ENCODE peak calls at places on chromosomes 11 and 22, in ten cellular contexts. One of them, this sample, is unnamed.

GRCh38 chr11:86620796-86621575 is 51.4 kb downstream of the ME3 start:
- DNase-seq in fibroblast of lung: peak; percentile 91
- DNase-seq in psoas muscle: no peak
- DNase-seq in AG09309: peak; percentile 78
- DNase-seq in neural crest cell: no peak
- DNase-seq in CD8-positive, alpha-beta T cell: no peak
- DNase-seq in Caco-2: no peak
- DNase-seq in heart right ventricle: no peak
- DNase-seq in left ventricle myocardium inferior: no peak
- DNase-seq in GM12865: no peak
- DNase-seq in this sample: no peak

GRCh38 chr11:3944198-3944597 is 88.7 kb downstream of the STIM1 start:
- DNase-seq in left ventricle myocardium inferior: peak; percentile 24
- DNase-seq in fibroblast of lung: no peak
- DNase-seq in CD8-positive, alpha-beta T cell: no peak
- DNase-seq in Caco-2: no peak
- DNase-seq in psoas muscle: peak; percentile 58
- DNase-seq in heart right ventricle: no peak
- DNase-seq in GM12865: no peak
- DNase-seq in AG09309: no peak
- DNase-seq in neural crest cell: no peak
- DNase-seq in this sample: no peak

GRCh38 chr11:102172127-102172848 is 62.0 kb downstream of the YAP1 start:
- DNase-seq in AG09309: no peak
- DNase-seq in neural crest cell: no peak
- DNase-seq in psoas muscle: no peak
- DNase-seq in CD8-positive, alpha-beta T cell: no peak
- DNase-seq in left ventricle myocardium inferior: no peak
- DNase-seq in heart right ventricle: no peak
- DNase-seq in Caco-2: no peak
- DNase-seq in GM12865: no peak
- DNase-seq in fibroblast of lung: peak; percentile 80
- DNase-seq in this sample: no peak

GRCh38 chr11:128882451-128882850 is 8.7 kb upstream of the KCNJ5 start:
- DNase-seq in heart right ventricle: no peak
- DNase-seq in CD8-positive, alpha-beta T cell: no peak
- DNase-seq in fibroblast of lung: no peak
- DNase-seq in AG09309: no peak
- DNase-seq in neural crest cell: no peak
- DNase-seq in Caco-2: no peak
- DNase-seq in GM12865: no peak
- DNase-seq in left ventricle myocardium inferior: no peak
- DNase-seq in psoas muscle: no peak
- DNase-seq in this sample: no peak

GRCh38 chr11:4626207-4627105 is 10.8 kb upstream of the OR51D1 start:
- DNase-seq in psoas muscle: no peak
- DNase-seq in Caco-2: peak; percentile 83
- DNase-seq in GM12865: peak; percentile 77
- DNase-seq in CD8-positive, alpha-beta T cell: peak; percentile 39
- DNase-seq in AG09309: no peak
- DNase-seq in neural crest cell: peak; percentile 82
- DNase-seq in heart right ventricle: no peak
- DNase-seq in fibroblast of lung: peak; percentile 76
- DNase-seq in left ventricle myocardium inferior: no peak
- DNase-seq in this sample: peak; percentile 44

GRCh38 chr11:118883368-118884071 is at the start of gene CXCR5:
- DNase-seq in CD8-positive, alpha-beta T cell: no peak
- DNase-seq in psoas muscle: peak; percentile 46
- DNase-seq in GM12865: peak; percentile 80
- DNase-seq in Caco-2: no peak
- DNase-seq in neural crest cell: no peak
- DNase-seq in heart right ventricle: no peak
- DNase-seq in fibroblast of lung: no peak
- DNase-seq in AG09309: no peak
- DNase-seq in left ventricle myocardium inferior: no peak
- DNase-seq in this sample: no peak

GRCh38 chr11:33444835-33445594 is 187.8 kb downstream of the HIPK3 start:
- DNase-seq in heart right ventricle: no peak
- DNase-seq in CD8-positive, alpha-beta T cell: no peak
- DNase-seq in neural crest cell: no peak
- DNase-seq in Caco-2: no peak
- DNase-seq in psoas muscle: no peak
- DNase-seq in GM12865: no peak
- DNase-seq in left ventricle myocardium inferior: no peak
- DNase-seq in AG09309: no peak
- DNase-seq in fibroblast of lung: no peak
- DNase-seq in this sample: no peak

GRCh38 chr22:50572965-50573364 is 5.3 kb downstream of the CPT1B start:
- DNase-seq in heart right ventricle: no peak
- DNase-seq in psoas muscle: no peak
- DNase-seq in Caco-2: no peak
- DNase-seq in GM12865: no peak
- DNase-seq in CD8-positive, alpha-beta T cell: no peak
- DNase-seq in fibroblast of lung: no peak
- DNase-seq in left ventricle myocardium inferior: no peak
- DNase-seq in neural crest cell: no peak
- DNase-seq in AG09309: no peak
- DNase-seq in this sample: no peak

GRCh38 chr22:24972369-24972768 is 19.9 kb downstream of the KIAA1671 start:
- DNase-seq in AG09309: no peak
- DNase-seq in fibroblast of lung: no peak
- DNase-seq in left ventricle myocardium inferior: no peak
- DNase-seq in CD8-positive, alpha-beta T cell: no peak
- DNase-seq in GM12865: no peak
- DNase-seq in psoas muscle: no peak
- DNase-seq in neural crest cell: no peak
- DNase-seq in Caco-2: no peak
- DNase-seq in heart right ventricle: no peak
- DNase-seq in this sample: no peak

GRCh38 chr11:133821776-133822175 is 23.5 kb downstream of the SPATA19 start:
- DNase-seq in GM12865: peak; percentile 63
- DNase-seq in CD8-positive, alpha-beta T cell: no peak
- DNase-seq in AG09309: no peak
- DNase-seq in neural crest cell: peak; percentile 59
- DNase-seq in left ventricle myocardium inferior: peak; percentile 41
- DNase-seq in fibroblast of lung: peak; percentile 2
- DNase-seq in Caco-2: peak; percentile 63
- DNase-seq in heart right ventricle: peak; percentile 41
- DNase-seq in psoas muscle: no peak
- DNase-seq in this sample: no peak

GRCh38 chr11:1025410-1026162 is 10.9 kb downstream of the MUC6 start:
- DNase-seq in left ventricle myocardium inferior: no peak
- DNase-seq in CD8-positive, alpha-beta T cell: no peak
- DNase-seq in AG09309: no peak
- DNase-seq in heart right ventricle: no peak
- DNase-seq in neural crest cell: no peak
- DNase-seq in Caco-2: no peak
- DNase-seq in fibroblast of lung: no peak
- DNase-seq in GM12865: no peak
- DNase-seq in psoas muscle: no peak
- DNase-seq in this sample: no peak

GRCh38 chr11:35271031-35271430 is 132.1 kb downstream of the CD44 start:
- DNase-seq in Caco-2: no peak
- DNase-seq in AG09309: no peak
- DNase-seq in neural crest cell: no peak
- DNase-seq in heart right ventricle: no peak
- DNase-seq in left ventricle myocardium inferior: no peak
- DNase-seq in fibroblast of lung: no peak
- DNase-seq in GM12865: no peak
- DNase-seq in psoas muscle: no peak
- DNase-seq in CD8-positive, alpha-beta T cell: no peak
- DNase-seq in this sample: no peak

GRCh38 chr11:65489061-65489705 is 9.7 kb upstream of the MALAT1 start:
- DNase-seq in Caco-2: peak; percentile 96
- DNase-seq in CD8-positive, alpha-beta T cell: no peak
- DNase-seq in neural crest cell: no peak
- DNase-seq in fibroblast of lung: peak; percentile 42
- DNase-seq in GM12865: no peak
- DNase-seq in AG09309: no peak
- DNase-seq in heart right ventricle: peak; percentile 72
- DNase-seq in left ventricle myocardium inferior: peak; percentile 73
- DNase-seq in psoas muscle: peak; percentile 71
- DNase-seq in this sample: no peak

GRCh38 chr11:15896026-15896425 is 460.3 kb downstream of the SOX6 start:
- DNase-seq in neural crest cell: no peak
- DNase-seq in fibroblast of lung: no peak
- DNase-seq in psoas muscle: no peak
- DNase-seq in left ventricle myocardium inferior: no peak
- DNase-seq in CD8-positive, alpha-beta T cell: no peak
- DNase-seq in Caco-2: no peak
- DNase-seq in GM12865: no peak
- DNase-seq in heart right ventricle: no peak
- DNase-seq in AG09309: no peak
- DNase-seq in this sample: no peak

DNA sequence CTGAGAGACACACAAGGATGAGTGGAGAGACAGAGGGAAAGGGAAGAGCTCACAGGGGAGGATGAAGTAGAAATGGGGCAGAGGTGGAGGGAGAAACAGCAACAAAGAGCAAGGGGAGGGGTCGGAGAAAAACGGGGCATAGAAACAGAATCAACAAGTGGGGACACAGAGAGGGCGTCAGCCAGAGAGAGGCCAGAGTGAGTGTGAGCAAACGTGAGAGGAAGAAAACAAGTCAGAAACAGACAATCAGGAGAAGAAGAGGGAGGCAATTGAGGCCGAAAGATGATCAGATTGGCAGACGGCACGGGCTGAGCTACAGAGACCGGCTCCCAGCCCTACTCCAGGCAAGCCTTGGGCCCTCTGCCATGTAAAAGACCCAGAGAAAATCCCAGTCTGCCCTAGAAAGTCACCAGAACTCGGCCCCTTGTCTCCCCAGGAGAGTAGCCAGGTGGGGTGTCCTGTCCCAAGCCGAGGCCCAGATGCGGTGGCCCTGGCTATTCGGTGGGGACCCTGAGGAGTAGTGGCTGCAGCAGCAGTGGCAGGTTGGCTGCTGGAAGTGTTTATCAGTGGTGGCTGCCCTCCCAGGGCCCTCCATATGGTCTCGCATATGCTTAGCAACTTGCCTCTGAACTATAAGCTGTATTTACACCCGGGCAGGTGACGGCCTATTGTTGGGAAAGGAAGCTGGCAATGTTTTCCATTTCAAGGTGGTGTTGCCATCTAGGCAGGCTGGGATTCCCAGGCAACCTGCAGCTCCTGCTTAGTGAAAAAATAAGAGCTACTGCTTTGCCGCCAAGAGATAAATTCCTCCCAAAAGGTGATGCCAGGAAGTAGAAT is 14.8 kb upstream of the TSPAN18 start:
- DNase-seq in neural crest cell: no peak
- DNase-seq in psoas muscle: no peak
- DNase-seq in AG09309: no peak
- DNase-seq in Caco-2: no peak
- DNase-seq in left ventricle myocardium inferior: no peak
- DNase-seq in CD8-positive, alpha-beta T cell: no peak
- DNase-seq in GM12865: no peak
- DNase-seq in heart right ventricle: no peak
- DNase-seq in fibroblast of lung: no peak
- DNase-seq in this sample: no peak
- TF ChIP-seq CTCF in neural crest cell: no peak
- TF ChIP-seq CTCF in psoas muscle: no peak
- TF ChIP-seq CTCF in AG09309: no peak
- TF ChIP-seq CTCF in Caco-2: no peak
- TF ChIP-seq CTCF in left ventricle myocardium inferior: no peak
- TF ChIP-seq CTCF in CD8-positive, alpha-beta T cell: no peak
- TF ChIP-seq CTCF in GM12865: no peak
- TF ChIP-seq CTCF in heart right ventricle: no peak
- TF ChIP-seq CTCF in fibroblast of lung: no peak
- TF ChIP-seq CTCF in this sample: no peak

GRCh38 chr11:55726715-55727324 is 46.4 kb upstream of the OR5D13 start:
- DNase-seq in left ventricle myocardium inferior: no peak
- DNase-seq in fibroblast of lung: no peak
- DNase-seq in CD8-positive, alpha-beta T cell: no peak
- DNase-seq in neural crest cell: no peak
- DNase-seq in heart right ventricle: no peak
- DNase-seq in AG09309: no peak
- DNase-seq in psoas muscle: no peak
- DNase-seq in GM12865: peak; percentile 13
- DNase-seq in Caco-2: peak; percentile 53
- DNase-seq in this sample: no peak
- TF ChIP-seq CTCF in left ventricle myocardium inferior: no peak
- TF ChIP-seq CTCF in fibroblast of lung: no peak
- TF ChIP-seq CTCF in CD8-positive, alpha-beta T cell: no peak
- TF ChIP-seq CTCF in neural crest cell: peak; percentile 13
- TF ChIP-seq CTCF in heart right ventricle: no peak
- TF ChIP-seq CTCF in AG09309: no peak
- TF ChIP-seq CTCF in psoas muscle: no peak
- TF ChIP-seq CTCF in GM12865: peak; percentile 18
- TF ChIP-seq CTCF in Caco-2: peak; percentile 31
- TF ChIP-seq CTCF in this sample: no peak

GRCh38 chr11:83687787-83688186 is 401.6 kb upstream of the CCDC90B start:
- DNase-seq in CD8-positive, alpha-beta T cell: no peak
- DNase-seq in left ventricle myocardium inferior: no peak
- DNase-seq in psoas muscle: no peak
- DNase-seq in neural crest cell: no peak
- DNase-seq in fibroblast of lung: no peak
- DNase-seq in AG09309: no peak
- DNase-seq in heart right ventricle: no peak
- DNase-seq in Caco-2: no peak
- DNase-seq in GM12865: no peak
- DNase-seq in this sample: no peak
- TF ChIP-seq CTCF in CD8-positive, alpha-beta T cell: no peak
- TF ChIP-seq CTCF in left ventricle myocardium inferior: no peak
- TF ChIP-seq CTCF in psoas muscle: no peak
- TF ChIP-seq CTCF in neural crest cell: no peak
- TF ChIP-seq CTCF in fibroblast of lung: no peak
- TF ChIP-seq CTCF in AG09309: no peak
- TF ChIP-seq CTCF in heart right ventricle: no peak
- TF ChIP-seq CTCF in Caco-2: no peak
- TF ChIP-seq CTCF in GM12865: no peak
- TF ChIP-seq CTCF in this sample: no peak

GRCh38 chr22:33014621-33015020 is 43.6 kb downstream of the SYN3 start:
- DNase-seq in GM12865: no peak
- DNase-seq in CD8-positive, alpha-beta T cell: no peak
- DNase-seq in left ventricle myocardium inferior: no peak
- DNase-seq in heart right ventricle: no peak
- DNase-seq in neural crest cell: no peak
- DNase-seq in AG09309: no peak
- DNase-seq in fibroblast of lung: no peak
- DNase-seq in psoas muscle: no peak
- DNase-seq in Caco-2: no peak
- DNase-seq in this sample: no peak

GRCh38 chr22:33007485-33007884 is 50.7 kb downstream of the SYN3 start:
- DNase-seq in Caco-2: no peak
- DNase-seq in GM12865: no peak
- DNase-seq in heart right ventricle: no peak
- DNase-seq in CD8-positive, alpha-beta T cell: no peak
- DNase-seq in neural crest cell: no peak
- DNase-seq in left ventricle myocardium inferior: no peak
- DNase-seq in AG09309: no peak
- DNase-seq in psoas muscle: no peak
- DNase-seq in fibroblast of lung: no peak
- DNase-seq in this sample: no peak

GRCh38 chr22:33018232-33018864 is 39.8 kb downstream of the SYN3 start:
- DNase-seq in heart right ventricle: peak; percentile 47
- DNase-seq in neural crest cell: peak; percentile 72
- DNase-seq in Caco-2: peak; percentile 80
- DNase-seq in AG09309: peak; percentile 11
- DNase-seq in psoas muscle: peak; percentile 60
- DNase-seq in CD8-positive, alpha-beta T cell: peak; percentile 30
- DNase-seq in fibroblast of lung: peak; percentile 45
- DNase-seq in GM12865: peak; percentile 48
- DNase-seq in left ventricle myocardium inferior: peak; percentile 48
- DNase-seq in this sample: peak; percentile 40

GRCh38 chr22:33013531-33014162 is 44.5 kb downstream of the SYN3 start:
- DNase-seq in heart right ventricle: no peak
- DNase-seq in AG09309: no peak
- DNase-seq in neural crest cell: no peak
- DNase-seq in left ventricle myocardium inferior: no peak
- DNase-seq in Caco-2: no peak
- DNase-seq in CD8-positive, alpha-beta T cell: no peak
- DNase-seq in fibroblast of lung: no peak
- DNase-seq in GM12865: no peak
- DNase-seq in psoas muscle: no peak
- DNase-seq in this sample: no peak

GRCh38 chr22:33013051-33013450 is 45.1 kb downstream of the SYN3 start:
- DNase-seq in CD8-positive, alpha-beta T cell: no peak
- DNase-seq in left ventricle myocardium inferior: no peak
- DNase-seq in AG09309: no peak
- DNase-seq in Caco-2: no peak
- DNase-seq in neural crest cell: no peak
- DNase-seq in fibroblast of lung: no peak
- DNase-seq in heart right ventricle: no peak
- DNase-seq in GM12865: no peak
- DNase-seq in psoas muscle: no peak
- DNase-seq in this sample: no peak
- TF ChIP-seq CTCF in CD8-positive, alpha-beta T cell: no peak
- TF ChIP-seq CTCF in left ventricle myocardium inferior: no peak
- TF ChIP-seq CTCF in AG09309: no peak
- TF ChIP-seq CTCF in Caco-2: no peak
- TF ChIP-seq CTCF in neural crest cell: no peak
- TF ChIP-seq CTCF in fibroblast of lung: no peak
- TF ChIP-seq CTCF in heart right ventricle: no peak
- TF ChIP-seq CTCF in GM12865: no peak
- TF ChIP-seq CTCF in psoas muscle: no peak
- TF ChIP-seq CTCF in this sample: no peak